ENCODE peak calls at places on chromosome 20, in four cellular contexts. R is activated T-cell treated with anti-CD3 and anti-CD28 coated beads for 1 hour; S is SJSA1; W is stimulated activated naive CD4-positive, alpha-beta T cell. I is an unnamed sample.

GRCh38 chr20:35984382-35984781 is 16.0 kb downstream of the CNBD2 start:
- DNase-seq in S (no peak), R (no peak), W (no peak), I (no peak)

GRCh38 chr20:64000906-64001305 is 20.0 kb downstream of the PRPF6 start:
- DNase-seq in W (no peak), S (no peak), R (no peak), I (no peak)

GRCh38 chr20:44392776-44393607 is 37.5 kb downstream of the HNF4A start:
- DNase-seq in S (no peak), W (no peak), R (no peak), I (no peak)

GRCh38 chr20:43938017-43938655 is 23.5 kb downstream of the TOX2 start:
- DNase-seq in W (no peak), R (no peak), S (no peak), I (no peak)

GRCh38 chr20:62508641-62509051 is 32.9 kb upstream of the GATA5 start:
- DNase-seq in S (no peak), R (no peak), W (no peak), I (peak)

GRCh38 chr20:16308754-16309153 is 264.5 kb downstream of the KIF16B start:
- DNase-seq in W (no peak), S (no peak), R (no peak), I (no peak)

GRCh38 chr20:25586877-25587276 is 1.5 kb upstream of the NINL start:
- DNase-seq in S (no peak), R (no peak), W (no peak), I (no peak)

GRCh38 chr20:4966826-4967751 is 34.2 kb downstream of the SLC23A2 start:
- DNase-seq in W (no peak), R (no peak), S (no peak), I (no peak)

GRCh38 chr20:38997622-38998021 is 35.5 kb downstream of the DHX35 start:
- DNase-seq in S (no peak), R (no peak), W (no peak), I (no peak)

GRCh38 chr20:30376767-30377658 is 880.5 kb upstream of the DEFB115 start:
- DNase-seq in W (peak), R (peak), S (peak), I (peak)

GRCh38 chr20:60921021-60921622 is 330.9 kb upstream of the CDH4 start:
- DNase-seq in R (peak), W (no peak), S (no peak), I (no peak)

GRCh38 chr20:49729780-49730179 is 16.1 kb upstream of the B4GALT5 start:
- DNase-seq in W (no peak), S (no peak), R (no peak), I (no peak)

GRCh38 chr20:54598351-54598750 is 123.0 kb downstream of the DOK5 start:
- DNase-seq in W (no peak), S (no peak), R (no peak), I (no peak)

GRCh38 chr20:58235010-58235409 is 6.6 kb upstream of the ANKRD60 start:
- DNase-seq in R (no peak), S (no peak), W (no peak), I (no peak)

GRCh38 chr20:42204261-42204660 is 586.1 kb upstream of the CHD6 start:
- DNase-seq in W (no peak), R (no peak), S (no peak), I (no peak)

I was measured in PC-9.